ENCODE peak calls at places on chromosomes 6 and 20, in eight cellular contexts. Y is lower lobe of right lung, S is GM23338, Z is Panc1, B is thoracic aorta, X is kidney, V is right atrium auricular region, O is IMR-90. D is an unnamed sample.

GRCh38 chr6:154868143-154868594 is 126.9 kb upstream of the TIAM2 start:
- DNase-seq in Y (no peak), S (peak), X (no peak), B (no peak), V (no peak), Z (peak), O (peak), D (no peak)

GRCh38 chr6:97240222-97240621 is 42.8 kb downstream of the MMS22L start:
- DNase-seq in B (no peak), Y (no peak), X (no peak), O (peak), Z (no peak), V (no peak), S (no peak), D (no peak)

GRCh38 chr6:159095561-159096095 is 50.8 kb upstream of the TAGAP start:
- DNase-seq in O (no peak), S (no peak), Y (no peak), Z (no peak), V (no peak), X (no peak), B (no peak), D (no peak)

GRCh38 chr6:167679137-167679736 is 147.5 kb upstream of the AFDN start:
- DNase-seq in X (no peak), O (no peak), B (no peak), V (no peak), Z (no peak), S (peak), Y (no peak), D (no peak)

GRCh38 chr20:62910777-62911497 is 15.4 kb downstream of the DIDO1 start:
- DNase-seq in S (no peak), O (no peak), V (no peak), B (no peak), X (no peak), Z (no peak), Y (peak), D (no peak)

GRCh38 chr6:30730611-30731435 is 10.7 kb downstream of the TUBB start:
- DNase-seq in X (peak), O (peak), B (no peak), V (no peak), S (peak), Y (peak), Z (no peak), D (no peak)

GRCh38 chr6:30685157-30685976 is 1.1 kb downstream of the PPP1R18 start:
- DNase-seq in Y (no peak), Z (no peak), B (no peak), V (no peak), O (no peak), S (peak), X (peak), D (no peak)

GRCh38 chr6:36285797-36286196 is 15.9 kb downstream of the PNPLA1 start:
- DNase-seq in Y (no peak), Z (no peak), V (no peak), O (no peak), X (no peak), S (no peak), B (no peak), D (no peak)

GRCh38 chr6:31829633-31830492 is 2.3 kb downstream of the HSPA1B start:
- DNase-seq in X (peak), B (no peak), Y (peak), Z (no peak), V (no peak), S (peak), O (peak), D (no peak)

GRCh38 chr20:58128635-58129625 is 99.5 kb downstream of the ANKRD60 start:
- DNase-seq in B (no peak), V (peak), Z (no peak), S (no peak), Y (no peak), O (no peak), X (no peak), D (peak)

GRCh38 chr6:82711992-82712788 is 348.6 kb downstream of the TPBG start:
- DNase-seq in V (peak), O (no peak), S (no peak), X (no peak), Z (no peak), Y (no peak), B (no peak), D (no peak)

GRCh38 chr6:36139991-36140710 is 9.8 kb downstream of the MAPK13 start:
- DNase-seq in Y (no peak), Z (no peak), B (no peak), S (peak), X (no peak), V (no peak), O (no peak), D (no peak)

GRCh38 chr20:22394583-22394982 is 189.8 kb downstream of the FOXA2 start:
- DNase-seq in B (no peak), Y (no peak), X (no peak), O (no peak), Z (no peak), S (no peak), V (no peak), D (no peak)

GRCh38 chr6:89553446-89553845 is 85.1 kb downstream of the LYRM2 start:
- DNase-seq in X (no peak), S (no peak), B (no peak), O (no peak), V (no peak), Z (no peak), Y (no peak), D (no peak)

GRCh38 chr20:8983478-8984345 is 85.2 kb upstream of the PLCB4 start:
- DNase-seq in Z (no peak), S (no peak), X (no peak), Y (no peak), O (no peak), V (no peak), B (no peak), D (no peak)

GRCh38 chr20:44997171-44997570 is 30.9 kb downstream of the STK4 start:
- DNase-seq in Z (no peak), X (no peak), O (no peak), B (no peak), Y (no peak), V (no peak), S (no peak), D (no peak)

GRCh38 chr6:150025201-150025917 is at the start of gene RAET1L:
- DNase-seq in Z (no peak), B (no peak), X (peak), Y (no peak), O (peak), S (peak), V (peak), D (peak)
- H3K4me3 ChIP-seq in Z (no peak), B (peak), X (no peak), Y (peak), O (peak), S (peak), V (peak), D (peak)

DNA sequence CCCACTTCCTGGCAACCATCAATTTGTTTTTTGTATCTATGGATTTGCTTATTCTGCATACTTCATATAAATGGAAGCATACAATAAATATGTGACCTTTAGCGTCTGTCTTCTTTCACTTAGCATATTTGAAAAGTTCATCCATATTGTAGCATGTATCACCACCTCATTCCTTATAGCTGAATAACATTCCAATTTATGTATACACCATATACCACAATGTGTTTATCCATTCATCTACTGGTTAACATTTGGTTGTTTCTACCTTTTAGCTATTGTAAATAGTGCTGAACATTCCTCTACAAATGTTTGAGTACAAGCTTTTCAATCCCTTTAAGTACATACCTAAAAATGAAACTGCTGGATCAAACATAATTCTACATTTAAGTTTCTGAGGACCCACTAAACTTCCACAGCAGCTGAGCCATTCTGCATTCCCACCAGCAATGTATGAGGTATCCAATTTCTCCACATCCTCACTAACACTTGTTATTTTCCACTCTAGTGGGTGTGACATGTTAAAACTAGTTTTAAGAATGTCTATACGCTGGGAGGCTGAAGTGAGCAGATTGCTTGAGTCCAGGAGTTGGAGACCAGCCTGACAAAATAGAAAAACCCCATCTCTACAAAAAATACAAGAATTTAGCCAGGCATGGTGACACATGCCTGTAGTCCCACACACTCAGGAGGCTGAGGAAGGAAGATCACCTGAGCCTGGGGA is 32.9 kb downstream of the NUDT3 start:
- DNase-seq in S (no peak), V (no peak), Z (no peak), B (no peak), O (peak), X (no peak), Y (no peak), D (no peak)
- H3K27ac ChIP-seq in S (peak), V (no peak), Z (no peak), B (peak), O (peak), X (no peak), Y (no peak), D (peak)

DNA sequence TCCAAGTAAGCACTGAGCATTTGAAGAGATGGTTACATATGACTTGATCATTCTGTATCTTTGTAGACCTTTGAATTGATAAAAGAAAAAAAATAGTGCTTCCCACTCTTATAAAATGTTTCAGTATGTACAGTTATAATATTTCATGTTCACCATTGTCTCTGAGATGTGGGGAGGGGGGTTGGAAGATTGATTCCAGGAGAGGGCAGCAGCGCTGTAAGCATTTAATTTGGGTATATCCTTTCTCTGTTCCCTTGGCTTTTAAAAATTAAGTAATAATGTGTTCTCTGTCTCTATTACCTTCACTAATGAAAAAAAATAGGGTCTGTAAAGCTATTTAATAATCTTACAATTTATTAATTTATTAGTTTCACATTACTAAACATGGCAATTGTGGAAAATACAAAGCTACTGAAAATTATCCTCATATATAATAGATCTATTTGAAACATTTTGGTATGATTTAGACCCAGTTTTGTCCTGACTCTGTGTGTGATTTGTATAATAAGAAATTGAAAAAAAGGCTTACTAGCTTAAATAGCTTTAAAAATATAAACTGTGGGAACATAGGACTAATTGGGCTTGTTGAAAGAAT is 341.2 kb downstream of the CDKAL1 start:
- DNase-seq in S (no peak), Z (peak), B (no peak), O (peak), Y (no peak), V (no peak), X (no peak), D (no peak)
- TF ChIP-seq CTCF in S (peak), Z (peak), B (no peak), O (peak), Y (no peak), V (no peak), X (peak), D (no peak)

DNA sequence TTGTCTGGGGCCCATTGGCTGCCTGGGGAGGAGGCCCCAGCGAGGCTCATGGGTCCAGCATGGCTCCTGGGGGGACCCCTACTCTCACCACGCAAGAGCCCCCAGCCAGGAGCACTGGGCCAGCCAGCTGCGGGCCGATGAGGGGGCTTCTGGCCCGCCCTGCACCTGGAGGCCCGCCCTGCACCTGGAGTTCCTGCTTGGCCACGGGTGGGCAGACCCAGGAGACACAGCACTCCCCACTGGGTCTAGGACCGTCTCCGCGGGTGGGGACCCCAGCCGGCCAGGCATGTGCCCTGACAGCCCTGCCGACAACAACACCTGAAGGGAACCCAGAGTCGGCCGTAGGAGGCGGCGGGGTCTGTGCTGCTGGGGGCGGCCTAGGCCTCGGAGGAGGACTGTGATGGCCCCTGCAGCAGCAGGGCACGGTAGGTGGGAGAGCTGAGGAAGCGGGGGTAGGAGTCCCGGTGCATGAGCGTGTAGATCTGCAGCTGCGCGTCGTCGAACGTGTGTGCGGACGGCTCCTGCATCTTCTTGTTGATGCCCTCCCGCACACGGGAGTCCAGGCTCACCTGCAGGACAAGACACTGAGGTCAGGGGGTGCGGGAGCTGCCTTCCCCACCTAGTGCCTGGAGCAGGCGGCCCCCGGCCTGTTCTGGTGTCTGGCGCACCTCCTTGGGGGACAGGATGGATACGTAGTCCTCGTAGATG is 5.7 kb downstream of the RGS19 start:
- DNase-seq in B (no peak), O (no peak), V (no peak), S (no peak), Z (no peak), X (peak), Y (no peak), D (no peak)
- H3K4me3 ChIP-seq in B (no peak), O (no peak), V (no peak), S (no peak), Z (no peak), X (no peak), Y (no peak), D (no peak)

GRCh38 chr6:43804550-43805223 is 34.7 kb downstream of the VEGFA start:
- DNase-seq in Y (no peak), Z (no peak), V (no peak), X (no peak), O (no peak), S (no peak), B (no peak), D (no peak)
- H3K27ac ChIP-seq in Y (peak), Z (no peak), V (no peak), X (peak), O (no peak), S (no peak), B (no peak), D (no peak)

GRCh38 chr6:7276199-7276524 is 36.8 kb downstream of the SSR1 start:
- DNase-seq in S (no peak), Z (no peak), V (no peak), X (no peak), Y (no peak), O (no peak), B (no peak), D (no peak)
- TF ChIP-seq CTCF in S (no peak), Z (peak), V (no peak), X (no peak), Y (peak), O (no peak), B (no peak), D (no peak)

DNA sequence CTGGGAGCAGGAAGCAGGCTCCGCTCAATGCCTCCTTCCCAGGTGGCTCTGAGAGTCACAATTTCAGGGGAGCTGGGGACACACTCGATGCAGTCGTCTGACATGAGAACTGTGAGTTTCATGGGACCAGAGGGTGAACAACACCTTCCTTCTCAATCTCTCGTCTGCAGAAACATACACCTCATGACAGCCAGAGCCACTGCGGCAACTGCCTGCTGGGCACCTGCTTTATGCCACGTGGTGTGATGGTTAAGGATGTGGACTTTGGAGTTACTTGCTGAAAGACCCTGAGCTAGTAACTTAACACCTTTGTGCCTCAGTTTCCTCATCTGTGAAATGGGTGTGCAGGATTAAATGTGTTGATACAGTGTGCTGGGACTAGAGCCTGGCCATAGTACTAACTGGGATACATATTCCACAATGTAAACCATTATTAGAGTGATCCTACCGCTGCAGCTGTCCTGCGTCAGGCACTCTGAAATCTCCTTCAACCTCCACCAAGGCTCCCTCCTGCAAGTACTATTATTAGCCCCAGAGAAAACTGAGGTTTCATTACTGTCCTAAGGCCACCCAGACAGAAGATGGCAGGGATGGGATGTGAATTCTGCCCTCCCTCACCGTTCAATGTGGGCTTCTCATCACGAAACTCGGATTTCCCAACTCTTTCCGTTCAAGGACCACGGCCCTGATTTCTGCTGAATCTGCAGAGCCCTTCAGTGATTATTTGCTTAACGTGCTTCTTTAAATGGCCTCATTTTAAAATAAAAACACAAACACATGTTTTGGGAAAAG is 24.4 kb downstream of the SULF2 start:
- DNase-seq in B (no peak), Y (no peak), Z (no peak), O (no peak), S (no peak), X (no peak), V (no peak), D (no peak)
- H3K4me3 ChIP-seq in B (no peak), Y (no peak), Z (no peak), O (no peak), S (no peak), X (no peak), V (no peak), D (no peak)

GRCh38 chr6:139394027-139394649 is 19.7 kb upstream of the CITED2 start:
- DNase-seq in Y (no peak), V (no peak), O (no peak), Z (no peak), S (no peak), B (no peak), X (no peak), D (no peak)
- H3K27ac ChIP-seq in Y (no peak), V (no peak), O (no peak), Z (no peak), S (no peak), B (no peak), X (no peak), D (no peak)

DNA sequence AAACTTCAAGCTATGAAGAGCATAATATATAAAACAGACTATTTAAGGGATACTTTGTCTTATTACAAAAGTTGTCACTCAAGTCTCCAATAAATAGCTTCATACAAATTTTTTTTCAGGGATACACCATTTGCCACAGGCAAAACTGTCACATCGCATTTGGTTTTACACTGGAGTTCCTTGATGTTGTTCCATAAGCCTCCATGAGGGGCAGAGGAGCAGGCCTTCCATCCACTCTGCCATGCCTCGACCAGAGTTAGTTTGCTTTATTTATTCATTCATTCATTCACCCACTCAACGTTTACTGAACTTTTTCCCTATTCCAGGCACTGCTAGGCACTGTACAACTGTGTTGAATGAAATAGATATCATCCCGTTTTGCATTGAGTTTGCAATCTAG is 246.6 kb downstream of the PHF3 start:
- DNase-seq in B (no peak), O (no peak), Y (no peak), V (no peak), X (no peak), Z (peak), S (peak), D (no peak)
- TF ChIP-seq CTCF in B (no peak), O (no peak), Y (no peak), V (no peak), X (no peak), Z (peak), S (no peak), D (no peak)

DNA sequence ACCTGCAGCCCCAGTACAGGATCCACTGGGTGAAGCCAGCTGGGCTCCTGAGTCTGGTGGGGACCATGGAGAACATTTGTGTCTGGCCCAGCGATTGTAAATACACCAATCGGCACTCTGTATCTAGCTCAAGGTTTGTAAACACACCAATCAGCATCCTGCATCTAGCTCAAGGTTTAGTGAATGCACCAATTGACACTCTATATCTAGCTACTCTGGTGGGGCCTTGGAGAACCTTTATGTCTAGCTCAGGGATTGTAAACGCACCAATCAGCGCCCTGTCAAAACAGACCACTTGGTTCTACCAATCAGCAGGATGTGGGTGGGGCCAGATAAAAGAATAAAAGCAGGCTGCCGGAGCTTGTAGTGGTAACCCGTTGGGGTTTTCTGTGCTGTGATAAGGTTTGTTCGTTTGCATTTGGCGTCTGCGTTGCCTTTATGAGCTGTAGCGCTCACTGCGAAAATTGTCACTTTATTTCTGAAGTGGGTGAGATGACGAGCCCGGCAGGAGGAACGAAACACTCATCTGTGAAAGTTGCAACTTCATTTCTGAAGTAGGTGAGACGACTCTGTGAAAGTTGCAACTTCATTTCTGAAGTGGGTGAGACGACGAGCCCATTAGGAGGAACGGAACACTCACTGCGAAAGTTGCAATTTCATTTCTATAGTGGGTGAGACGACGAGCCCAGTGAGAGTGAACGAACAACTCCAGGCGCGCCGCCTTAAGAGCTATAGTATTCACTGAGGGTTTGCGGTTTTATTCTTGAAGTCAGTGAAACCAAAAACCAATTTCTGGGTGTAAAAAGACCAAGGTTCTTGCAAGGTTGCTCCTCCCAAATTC is 31.1 kb downstream of the SERPINB6 start:
- DNase-seq in O (no peak), Z (no peak), B (no peak), S (no peak), X (no peak), Y (peak), V (peak), D (no peak)
- H3K4me3 ChIP-seq in O (no peak), Z (no peak), B (no peak), S (no peak), X (no peak), Y (peak), V (no peak), D (no peak)